ENCODE peak calls at places on chromosomes 16 and 17, in six cellular contexts. One of them, this sample, is unnamed.

GRCh38 chr16:3118204-3118790 is 5.9 kb downstream of the ZNF205 start:
- DNase-seq in mesothelial cell of epicardium: no peak
- DNase-seq in choroid plexus epithelial cell: no peak
- DNase-seq in epithelial cell of esophagus: peak; percentile 45
- DNase-seq in Calu3: no peak
- DNase-seq in tibial nerve: no peak
- DNase-seq in this sample: no peak

GRCh38 chr16:49632111-49632797 is 223.7 kb downstream of the ZNF423 start:
- DNase-seq in tibial nerve: no peak
- DNase-seq in mesothelial cell of epicardium: no peak
- DNase-seq in epithelial cell of esophagus: no peak
- DNase-seq in choroid plexus epithelial cell: no peak
- DNase-seq in Calu3: no peak
- DNase-seq in this sample: no peak

GRCh38 chr16:84054271-84054670 is 11.7 kb upstream of the SLC38A8 start:
- DNase-seq in tibial nerve: no peak
- DNase-seq in mesothelial cell of epicardium: no peak
- DNase-seq in epithelial cell of esophagus: no peak
- DNase-seq in choroid plexus epithelial cell: no peak
- DNase-seq in Calu3: no peak
- DNase-seq in this sample: no peak

GRCh38 chr17:18231156-18231555 is 5.7 kb downstream of the LLGL1 start:
- DNase-seq in mesothelial cell of epicardium: no peak
- DNase-seq in Calu3: no peak
- DNase-seq in tibial nerve: no peak
- DNase-seq in epithelial cell of esophagus: no peak
- DNase-seq in choroid plexus epithelial cell: no peak
- DNase-seq in this sample: no peak

GRCh38 chr16:11851301-11852091 is at the start of gene RSL1D1:
- DNase-seq in choroid plexus epithelial cell: peak; percentile 95
- DNase-seq in Calu3: peak; percentile 96
- DNase-seq in epithelial cell of esophagus: peak; percentile 94
- DNase-seq in mesothelial cell of epicardium: peak; percentile 97
- DNase-seq in tibial nerve: peak; percentile 77
- DNase-seq in this sample: peak; percentile 93

GRCh38 chr17:11485336-11485735 is 112.9 kb upstream of the DNAH9 start:
- DNase-seq in choroid plexus epithelial cell: no peak
- DNase-seq in epithelial cell of esophagus: no peak
- DNase-seq in mesothelial cell of epicardium: no peak
- DNase-seq in Calu3: no peak
- DNase-seq in tibial nerve: no peak
- DNase-seq in this sample: no peak

GRCh38 chr17:44522883-44523671 is 19.9 kb upstream of the GPATCH8 start:
- DNase-seq in epithelial cell of esophagus: peak; percentile 73
- DNase-seq in choroid plexus epithelial cell: peak; percentile 80
- DNase-seq in Calu3: peak; percentile 92
- DNase-seq in tibial nerve: peak; percentile 38
- DNase-seq in mesothelial cell of epicardium: no peak
- DNase-seq in this sample: peak; percentile 87

GRCh38 chr17:74130276-74130675 is 73.2 kb upstream of the RPL38 start:
- DNase-seq in choroid plexus epithelial cell: no peak
- DNase-seq in tibial nerve: no peak
- DNase-seq in epithelial cell of esophagus: no peak
- DNase-seq in mesothelial cell of epicardium: no peak
- DNase-seq in Calu3: no peak
- DNase-seq in this sample: no peak

GRCh38 chr17:50681260-50682200 is 26.2 kb downstream of the ANKRD40 start:
- DNase-seq in tibial nerve: no peak
- DNase-seq in choroid plexus epithelial cell: peak; percentile 89
- DNase-seq in Calu3: no peak
- DNase-seq in epithelial cell of esophagus: peak; percentile 81
- DNase-seq in mesothelial cell of epicardium: peak; percentile 60
- DNase-seq in this sample: peak; percentile 30

GRCh38 chr17:42155614-42156045 is 841 bp upstream of the RAB5C start:
- DNase-seq in epithelial cell of esophagus: no peak
- DNase-seq in Calu3: no peak
- DNase-seq in mesothelial cell of epicardium: no peak
- DNase-seq in tibial nerve: no peak
- DNase-seq in choroid plexus epithelial cell: peak; percentile 23
- DNase-seq in this sample: no peak

GRCh38 chr17:9928601-9929341 is 23.7 kb upstream of the RCVRN start:
- DNase-seq in choroid plexus epithelial cell: peak; percentile 86
- DNase-seq in tibial nerve: no peak
- DNase-seq in Calu3: peak; percentile 47
- DNase-seq in mesothelial cell of epicardium: peak; percentile 56
- DNase-seq in epithelial cell of esophagus: peak; percentile 34
- DNase-seq in this sample: no peak

GRCh38 chr16:85309656-85310587 is 197.7 kb upstream of the CIBAR2 start:
- DNase-seq in epithelial cell of esophagus: no peak
- DNase-seq in Calu3: no peak
- DNase-seq in mesothelial cell of epicardium: no peak
- DNase-seq in tibial nerve: peak; percentile 54
- DNase-seq in choroid plexus epithelial cell: no peak
- DNase-seq in this sample: no peak

GRCh38 chr17:5286846-5287245 is 4.8 kb downstream of the RABEP1 start:
- DNase-seq in mesothelial cell of epicardium: no peak
- DNase-seq in Calu3: no peak
- DNase-seq in tibial nerve: no peak
- DNase-seq in choroid plexus epithelial cell: no peak
- DNase-seq in epithelial cell of esophagus: no peak
- DNase-seq in this sample: no peak

GRCh38 chr17:5282639-5283217 is 644 bp downstream of the RABEP1 start:
- DNase-seq in mesothelial cell of epicardium: no peak
- DNase-seq in epithelial cell of esophagus: peak; percentile 13
- DNase-seq in Calu3: peak; percentile 1
- DNase-seq in choroid plexus epithelial cell: peak; percentile 28
- DNase-seq in tibial nerve: no peak
- DNase-seq in this sample: peak; percentile 6

GRCh38 chr17:5283531-5284315 is 1.6 kb downstream of the RABEP1 start:
- DNase-seq in choroid plexus epithelial cell: peak; percentile 54
- DNase-seq in epithelial cell of esophagus: peak; percentile 39
- DNase-seq in mesothelial cell of epicardium: no peak
- DNase-seq in Calu3: no peak
- DNase-seq in tibial nerve: no peak
- DNase-seq in this sample: no peak

DNA sequence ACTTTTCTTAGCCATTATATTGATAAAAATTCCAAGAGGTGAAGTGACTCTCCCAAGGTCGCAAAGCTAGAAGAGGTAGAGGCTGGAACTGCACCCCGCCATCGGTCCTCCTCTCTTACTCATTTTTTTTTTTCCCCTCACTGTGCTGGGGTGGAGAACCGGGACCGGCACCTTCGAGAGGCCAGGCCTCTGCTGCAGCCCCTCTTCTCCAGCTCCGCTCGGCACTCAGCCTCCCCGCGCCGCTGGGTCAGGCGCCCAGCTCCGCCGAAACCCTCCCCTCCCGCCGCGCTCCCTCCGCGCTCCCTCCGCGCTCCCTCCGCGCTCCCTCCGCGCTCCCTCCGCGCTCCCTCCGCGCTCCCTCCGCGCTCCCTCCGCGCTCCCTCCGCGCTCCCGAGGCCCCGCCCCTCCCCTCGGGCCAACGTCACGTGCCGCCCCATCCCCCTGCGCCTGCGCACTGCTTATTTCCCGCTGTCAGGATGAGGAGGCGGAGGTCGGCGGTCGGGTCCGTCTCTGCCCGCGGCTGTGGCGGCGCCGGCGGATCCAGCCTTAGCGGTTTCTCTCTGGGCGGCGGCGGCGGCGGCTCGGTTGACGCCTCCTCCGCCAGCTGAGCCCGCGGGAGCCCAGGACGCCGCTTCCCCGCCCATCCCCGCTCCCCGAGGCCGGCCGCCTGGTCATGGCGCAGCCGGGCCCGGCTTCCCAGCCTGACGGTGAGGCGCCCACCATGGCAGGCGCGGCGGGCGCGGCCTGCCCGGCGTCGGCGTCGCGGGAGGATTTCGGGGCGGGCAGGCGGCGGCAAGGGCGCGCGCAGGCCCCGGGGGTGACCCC is at the start of gene RABEP1:
- DNase-seq in tibial nerve: peak; percentile 82
- DNase-seq in Calu3: peak; percentile 90
- DNase-seq in mesothelial cell of epicardium: peak; percentile 98
- DNase-seq in choroid plexus epithelial cell: peak; percentile 94
- DNase-seq in epithelial cell of esophagus: peak; percentile 88
- DNase-seq in this sample: peak; percentile 55
- TF ChIP-seq CTCF in tibial nerve: no peak
- TF ChIP-seq CTCF in Calu3: no peak
- TF ChIP-seq CTCF in mesothelial cell of epicardium: peak; percentile 29
- TF ChIP-seq CTCF in choroid plexus epithelial cell: peak; percentile 22
- TF ChIP-seq CTCF in epithelial cell of esophagus: peak; percentile 21
- TF ChIP-seq CTCF in this sample: no peak

GRCh38 chr17:40340880-40341807 is 23.4 kb downstream of the GJD3 start:
- DNase-seq in mesothelial cell of epicardium: peak; percentile 79
- DNase-seq in epithelial cell of esophagus: peak; percentile 61
- DNase-seq in tibial nerve: peak; percentile 85
- DNase-seq in choroid plexus epithelial cell: peak; percentile 68
- DNase-seq in Calu3: peak; percentile 100
- DNase-seq in this sample: peak; percentile 85

GRCh38 chr17:40343126-40344119 is 21.1 kb downstream of the GJD3 start:
- DNase-seq in choroid plexus epithelial cell: no peak
- DNase-seq in epithelial cell of esophagus: no peak
- DNase-seq in mesothelial cell of epicardium: no peak
- DNase-seq in Calu3: no peak
- DNase-seq in tibial nerve: no peak
- DNase-seq in this sample: no peak

GRCh38 chr17:40340327-40340726 is 24.2 kb downstream of the GJD3 start:
- DNase-seq in Calu3: no peak
- DNase-seq in choroid plexus epithelial cell: no peak
- DNase-seq in mesothelial cell of epicardium: no peak
- DNase-seq in epithelial cell of esophagus: no peak
- DNase-seq in tibial nerve: no peak
- DNase-seq in this sample: no peak

GRCh38 chr17:40342575-40343058 is 21.9 kb downstream of the GJD3 start:
- DNase-seq in epithelial cell of esophagus: no peak
- DNase-seq in mesothelial cell of epicardium: no peak
- DNase-seq in tibial nerve: no peak
- DNase-seq in Calu3: peak; percentile 68
- DNase-seq in choroid plexus epithelial cell: no peak
- DNase-seq in this sample: no peak

DNA sequence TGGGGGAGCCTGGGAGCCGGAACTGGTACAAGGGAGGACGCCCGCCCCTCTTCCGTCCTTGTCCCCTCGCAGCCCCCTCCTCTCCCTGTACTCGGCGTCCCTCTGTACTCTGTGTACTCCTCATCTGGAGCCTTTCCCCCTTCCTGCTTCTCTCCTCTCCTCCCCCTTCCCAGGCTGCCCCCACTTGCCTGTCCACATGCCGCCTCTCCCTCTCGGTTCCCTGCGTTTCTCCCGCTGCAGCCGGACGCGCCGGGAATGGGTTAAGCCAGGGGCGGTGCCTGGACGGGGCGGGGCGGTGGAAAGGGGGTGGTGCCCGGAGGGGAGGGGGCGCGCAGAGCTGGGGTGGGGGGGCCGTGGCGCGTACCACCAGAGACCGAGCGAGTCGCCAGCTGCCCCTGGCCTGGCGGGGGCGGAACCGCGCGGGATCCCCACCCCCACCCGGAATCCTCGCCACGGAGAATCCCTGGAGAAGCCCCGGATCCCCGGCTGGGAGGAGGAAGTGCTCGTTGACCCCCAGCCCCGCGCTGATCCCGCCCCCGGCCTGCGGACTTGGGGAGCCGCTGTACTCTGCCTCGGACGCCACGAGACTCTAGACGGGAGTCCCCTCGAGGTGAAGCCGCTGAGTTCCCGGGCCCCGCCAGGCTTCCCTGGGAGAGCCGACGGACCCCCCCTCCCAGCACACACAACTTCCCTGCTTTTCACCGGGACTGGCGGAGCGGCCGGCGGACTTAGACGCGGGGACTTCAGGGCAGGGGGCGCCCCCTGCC is 22.5 kb downstream of the GJD3 start:
- DNase-seq in mesothelial cell of epicardium: peak; percentile 87
- DNase-seq in choroid plexus epithelial cell: peak; percentile 64
- DNase-seq in tibial nerve: peak; percentile 69
- DNase-seq in Calu3: peak; percentile 100
- DNase-seq in epithelial cell of esophagus: peak; percentile 40
- DNase-seq in this sample: no peak
- TF ChIP-seq CTCF in mesothelial cell of epicardium: no peak
- TF ChIP-seq CTCF in choroid plexus epithelial cell: no peak
- TF ChIP-seq CTCF in tibial nerve: no peak
- TF ChIP-seq CTCF in Calu3: no peak
- TF ChIP-seq CTCF in epithelial cell of esophagus: no peak
- TF ChIP-seq CTCF in this sample: no peak

GRCh38 chr17:29145289-29146058 is 34.7 kb downstream of the MYO18A start:
- DNase-seq in choroid plexus epithelial cell: peak; percentile 93
- DNase-seq in Calu3: peak; percentile 69
- DNase-seq in tibial nerve: no peak
- DNase-seq in mesothelial cell of epicardium: no peak
- DNase-seq in epithelial cell of esophagus: peak; percentile 81
- DNase-seq in this sample: peak; percentile 87

GRCh38 chr17:29140631-29141483 is 39.3 kb downstream of the MYO18A start:
- DNase-seq in tibial nerve: no peak
- DNase-seq in epithelial cell of esophagus: no peak
- DNase-seq in Calu3: no peak
- DNase-seq in choroid plexus epithelial cell: peak; percentile 52
- DNase-seq in mesothelial cell of epicardium: no peak
- DNase-seq in this sample: no peak

GRCh38 chr17:29146369-29146972 is 33.7 kb downstream of the MYO18A start:
- DNase-seq in epithelial cell of esophagus: no peak
- DNase-seq in tibial nerve: no peak
- DNase-seq in mesothelial cell of epicardium: no peak
- DNase-seq in choroid plexus epithelial cell: no peak
- DNase-seq in Calu3: no peak
- DNase-seq in this sample: no peak

GRCh38 chr17:29141484-29141835 is 38.7 kb downstream of the MYO18A start:
- DNase-seq in Calu3: no peak
- DNase-seq in tibial nerve: no peak
- DNase-seq in epithelial cell of esophagus: no peak
- DNase-seq in mesothelial cell of epicardium: no peak
- DNase-seq in choroid plexus epithelial cell: no peak
- DNase-seq in this sample: no peak

DNA sequence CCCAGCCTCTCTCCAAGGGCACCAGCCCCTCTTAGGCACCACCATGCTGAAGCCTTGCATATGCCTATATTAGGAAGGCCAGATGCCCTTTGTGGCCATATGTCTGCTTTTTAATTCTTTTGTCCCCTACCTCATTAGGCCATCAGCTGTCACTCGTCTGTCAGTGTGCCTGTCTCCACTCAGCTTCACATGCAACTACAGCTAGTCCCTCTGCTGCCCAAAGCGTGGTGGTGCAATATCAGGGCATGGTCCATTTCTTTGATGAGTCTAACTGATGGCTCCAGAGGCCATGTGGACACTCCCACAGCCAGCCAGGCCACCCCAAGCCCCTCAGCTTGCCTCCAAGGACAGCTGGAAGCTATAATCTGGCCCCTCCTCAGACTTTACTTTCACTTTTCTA is 36.3 kb downstream of the MYO18A start:
- DNase-seq in epithelial cell of esophagus: no peak
- DNase-seq in choroid plexus epithelial cell: no peak
- DNase-seq in tibial nerve: no peak
- DNase-seq in Calu3: no peak
- DNase-seq in mesothelial cell of epicardium: no peak
- DNase-seq in this sample: peak; percentile 78
- TF ChIP-seq CTCF in epithelial cell of esophagus: peak; percentile 40
- TF ChIP-seq CTCF in choroid plexus epithelial cell: peak; percentile 67
- TF ChIP-seq CTCF in tibial nerve: peak; percentile 26
- TF ChIP-seq CTCF in Calu3: peak; percentile 53
- TF ChIP-seq CTCF in mesothelial cell of epicardium: peak; percentile 25
- TF ChIP-seq CTCF in this sample: peak; percentile 65

GRCh38 chr17:81094224-81094743 is 59.3 kb downstream of the BAIAP2 start:
- DNase-seq in mesothelial cell of epicardium: no peak
- DNase-seq in epithelial cell of esophagus: no peak
- DNase-seq in choroid plexus epithelial cell: no peak
- DNase-seq in Calu3: no peak
- DNase-seq in tibial nerve: no peak
- DNase-seq in this sample: no peak
- TF ChIP-seq CTCF in mesothelial cell of epicardium: no peak
- TF ChIP-seq CTCF in epithelial cell of esophagus: peak; percentile 18
- TF ChIP-seq CTCF in choroid plexus epithelial cell: no peak
- TF ChIP-seq CTCF in Calu3: no peak
- TF ChIP-seq CTCF in tibial nerve: no peak
- TF ChIP-seq CTCF in this sample: no peak

This sample was measured in HL-60.